ENCODE peak calls at places on chromosomes 2 and 18, in ten cellular contexts. Z, E, P, D, N, C, K, T, F and X are unnamed samples.

GRCh38 chr18:23106575-23106974 is 28.7 kb upstream of the CABLES1 start:
- DNase-seq in T (peak), F (peak), D (peak), C (peak), K (no peak), E (no peak), Z (no peak), N (no peak), P (peak), X (no peak)

GRCh38 chr2:182020319-182021055 is 34.8 kb downstream of the PPP1R1C start:
- DNase-seq in E (no peak), D (peak), N (no peak), P (peak), Z (no peak), C (peak), T (no peak), K (no peak), F (peak), X (no peak)

GRCh38 chr18:54780285-54780861 is 47.9 kb upstream of the RAB27B start:
- DNase-seq in E (no peak), D (no peak), T (no peak), K (no peak), P (no peak), N (no peak), Z (no peak), C (no peak), F (no peak), X (no peak)

GRCh38 chr2:59073257-59073656 is 832.1 kb upstream of the FANCL start:
- DNase-seq in N (no peak), P (no peak), C (no peak), D (no peak), K (no peak), Z (no peak), F (no peak), E (no peak), T (no peak), X (no peak)

GRCh38 chr18:73235921-73236320 is 368.1 kb upstream of the NETO1 start:
- DNase-seq in E (no peak), C (peak), N (no peak), T (no peak), F (no peak), P (peak), Z (no peak), D (no peak), K (no peak), X (no peak)

GRCh38 chr2:47265751-47266231 is 110.7 kb upstream of the STPG4 start:
- DNase-seq in D (no peak), P (no peak), Z (no peak), E (no peak), N (no peak), K (no peak), T (no peak), F (no peak), C (no peak), X (no peak)

GRCh38 chr2:210233487-210233886 is 8.2 kb upstream of the ACADL start:
- DNase-seq in Z (no peak), F (no peak), C (no peak), E (no peak), T (no peak), N (no peak), P (no peak), K (no peak), D (no peak), X (no peak)

GRCh38 chr2:169363570-169364150 is 1.3 kb upstream of the LRP2 start:
- DNase-seq in K (no peak), F (peak), C (peak), P (no peak), T (peak), Z (peak), E (peak), D (peak), N (no peak), X (peak)

GRCh38 chr2:7574385-7574784 is 657.2 kb downstream of the RNF144A start:
- DNase-seq in T (no peak), F (no peak), N (no peak), P (no peak), D (no peak), Z (no peak), C (no peak), K (no peak), E (no peak), X (no peak)

GRCh38 chr2:44745460-44745859 is 196.0 kb upstream of the SIX3 start:
- DNase-seq in N (no peak), K (no peak), Z (no peak), C (no peak), D (no peak), E (no peak), T (no peak), F (no peak), P (no peak), X (no peak)

GRCh38 chr18:286515-287310 is 18.9 kb upstream of the THOC1 start:
- DNase-seq in F (peak), T (no peak), P (peak), K (no peak), C (no peak), Z (no peak), E (no peak), N (no peak), D (peak), X (no peak)

GRCh38 chr18:44895176-44895798 is 214.6 kb downstream of the SETBP1 start:
- DNase-seq in D (peak), P (peak), E (peak), N (peak), T (no peak), K (no peak), C (peak), Z (no peak), F (peak), X (no peak)

GRCh38 chr2:223580951-223581350 is 21.2 kb downstream of the SCG2 start:
- DNase-seq in F (peak), D (peak), Z (no peak), T (no peak), E (no peak), K (no peak), C (no peak), N (no peak), P (peak), X (no peak)

GRCh38 chr2:25561136-25561850 is 112.1 kb downstream of the DTNB start:
- DNase-seq in E (no peak), T (no peak), F (no peak), K (no peak), C (no peak), P (no peak), N (no peak), Z (no peak), D (no peak), X (no peak)

GRCh38 chr2:64017811-64018714 is 1.2 kb downstream of the VPS54 start:
- DNase-seq in N (no peak), C (peak), T (peak), F (peak), Z (no peak), D (peak), K (no peak), E (no peak), P (no peak), X (no peak)

GRCh38 chr2:42200534-42201227 is 31.5 kb downstream of the EML4 start:
- DNase-seq in P (no peak), F (peak), N (no peak), E (no peak), Z (no peak), D (peak), C (no peak), T (no peak), K (no peak), X (no peak)

GRCh38 chr2:217086038-217086522 is 226.2 kb upstream of the TNP1 start:
- DNase-seq in T (no peak), D (peak), E (no peak), P (no peak), C (no peak), K (no peak), N (no peak), Z (no peak), F (no peak), X (no peak)

GRCh38 chr18:69758458-69758857 is 189.2 kb downstream of the CD226 start:
- DNase-seq in N (no peak), F (peak), Z (no peak), C (peak), E (no peak), P (peak), D (peak), K (no peak), T (no peak), X (no peak)

GRCh38 chr18:69885381-69885780 is 62.3 kb downstream of the CD226 start:
- DNase-seq in C (no peak), F (no peak), D (no peak), E (no peak), N (no peak), T (no peak), Z (no peak), P (no peak), K (no peak), X (no peak)

GRCh38 chr18:46601338-46601908 is 55.6 kb downstream of the LOXHD1 start:
- DNase-seq in T (no peak), N (no peak), K (no peak), F (no peak), P (no peak), E (no peak), D (no peak), C (no peak), Z (no peak), X (no peak)

GRCh38 chr2:228593992-228594391 is 412.5 kb upstream of the SPHKAP start:
- DNase-seq in K (no peak), N (no peak), P (no peak), F (no peak), T (no peak), D (no peak), E (no peak), C (no peak), Z (no peak), X (no peak)

GRCh38 chr2:61368687-61369665 is 101.9 kb downstream of the USP34 start:
- DNase-seq in E (no peak), K (no peak), Z (no peak), D (no peak), N (no peak), T (no peak), P (no peak), F (no peak), C (no peak), X (no peak)

GRCh38 chr2:236552586-236552985 is 17.0 kb upstream of the ACKR3 start:
- DNase-seq in C (no peak), D (no peak), Z (no peak), F (no peak), N (no peak), K (no peak), P (no peak), T (no peak), E (no peak), X (no peak)

GRCh38 chr2:18178736-18179349 is 300.4 kb downstream of the KCNS3 start:
- DNase-seq in K (no peak), F (peak), Z (peak), P (no peak), E (no peak), D (peak), C (peak), T (peak), N (peak), X (no peak)

GRCh38 chr18:2823202-2823601 is 23.6 kb upstream of the EMILIN2 start:
- DNase-seq in K (no peak), T (no peak), N (no peak), P (no peak), D (no peak), F (no peak), C (no peak), E (no peak), Z (no peak), X (no peak)

GRCh38 chr18:54647176-54647575 is 56.1 kb downstream of the DYNAP start:
- DNase-seq in F (peak), T (peak), Z (peak), N (no peak), K (no peak), C (peak), D (peak), P (no peak), E (no peak), X (no peak)

GRCh38 chr18:50287441-50288347 is at the start of gene CXXC1:
- DNase-seq in Z (peak), T (peak), D (peak), F (peak), K (peak), E (peak), C (peak), P (peak), N (peak), X (peak)
- TF ChIP-seq CTCF in Z (peak), T (peak), D (peak), F (peak), K (peak), E (peak), C (peak), P (peak), N (peak), X (peak)

DNA sequence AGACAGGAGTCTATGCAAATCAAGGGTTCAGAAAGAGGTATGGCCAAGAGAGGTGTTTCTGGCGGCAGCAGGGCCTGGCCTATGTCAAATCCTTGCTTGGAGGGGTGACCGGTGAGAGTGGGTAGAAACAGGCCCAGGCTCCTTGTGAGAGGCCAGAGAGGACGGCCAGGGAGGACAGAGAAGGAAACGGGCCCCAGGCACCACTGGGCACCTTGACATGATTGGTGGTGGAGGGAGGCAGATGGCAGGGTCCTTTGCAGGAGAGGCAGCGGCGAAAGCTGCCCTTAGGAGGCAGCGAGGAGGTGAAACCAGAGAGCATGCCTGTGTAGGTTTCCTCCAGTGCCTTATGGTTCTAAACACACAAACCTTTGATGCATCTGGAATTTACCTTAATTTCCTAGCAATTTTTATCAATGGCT is 6.2 kb downstream of the RAMP1 start:
- DNase-seq in D (no peak), Z (no peak), K (no peak), C (no peak), P (no peak), F (no peak), T (no peak), N (no peak), E (no peak), X (no peak)
- TF ChIP-seq CTCF in D (peak), Z (no peak), K (no peak), C (no peak), P (no peak), F (peak), T (no peak), N (no peak), E (no peak), X (peak)

DNA sequence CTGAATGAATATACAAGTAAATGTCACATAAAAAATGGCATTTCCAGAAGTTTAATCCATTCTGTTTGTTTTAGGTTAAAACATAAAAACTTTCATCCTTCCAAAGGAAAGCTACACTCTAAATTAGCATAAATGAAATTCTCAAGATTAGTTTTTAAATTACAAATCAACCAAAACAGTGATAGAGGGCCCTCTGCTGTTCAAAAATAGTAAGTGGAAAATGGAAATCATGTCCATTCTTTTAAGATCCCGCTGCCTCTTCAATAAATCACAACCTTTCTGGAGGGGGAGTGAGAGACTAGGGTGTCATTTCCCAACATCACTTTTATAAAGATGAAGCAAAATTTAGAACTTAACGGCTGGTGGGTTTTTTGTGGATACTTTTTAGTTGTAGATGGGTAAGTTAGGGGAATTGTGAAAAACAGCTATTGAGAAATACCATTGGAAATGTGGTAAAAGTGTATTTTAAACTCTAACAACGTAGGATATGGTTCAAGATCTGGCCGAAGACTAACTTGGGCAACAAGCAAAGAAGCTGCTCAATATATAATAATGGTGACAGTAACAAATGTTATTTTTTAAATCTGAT is 1.7 kb downstream of the DNAH7 start:
- DNase-seq in T (no peak), C (no peak), Z (no peak), K (no peak), D (peak), F (peak), P (peak), E (no peak), N (no peak), X (no peak)
- TF ChIP-seq CTCF in T (peak), C (peak), Z (peak), K (peak), D (peak), F (peak), P (peak), E (peak), N (peak), X (peak)

DNA sequence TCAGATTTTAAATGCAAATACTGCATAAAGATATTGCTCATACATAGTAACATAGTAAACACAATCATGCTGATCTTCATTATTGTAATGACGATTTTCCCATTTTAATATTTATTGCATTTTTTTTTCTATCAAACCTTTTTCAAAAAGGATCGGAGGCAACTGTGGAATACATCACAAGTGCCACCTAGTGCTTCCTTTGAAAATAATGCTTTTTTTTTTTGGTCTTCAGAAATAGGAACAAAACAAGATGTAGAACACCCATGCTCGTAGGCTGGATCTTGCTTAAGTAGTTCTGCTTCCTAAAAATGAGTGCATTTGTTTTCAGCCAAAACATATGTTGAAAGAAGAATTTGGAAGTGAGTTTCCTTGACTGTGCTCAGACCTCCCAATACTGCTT is 35.7 kb upstream of the GPR155 start:
- DNase-seq in P (peak), N (no peak), E (no peak), F (peak), Z (no peak), K (no peak), T (no peak), D (no peak), C (no peak), X (no peak)
- TF ChIP-seq CTCF in P (peak), N (no peak), E (peak), F (peak), Z (no peak), K (peak), T (no peak), D (peak), C (peak), X (peak)

GRCh38 chr2:95345066-95345414 is 47.9 kb downstream of the KCNIP3 start:
- DNase-seq in C (no peak), N (no peak), E (no peak), T (no peak), D (no peak), F (no peak), P (no peak), K (no peak), Z (no peak), X (no peak)

GRCh38 chr2:95344656-95345055 is 47.5 kb downstream of the KCNIP3 start:
- DNase-seq in K (no peak), T (no peak), E (peak), N (no peak), P (no peak), D (no peak), Z (no peak), F (no peak), C (no peak), X (peak)

GRCh38 chr2:95345415-95346235 is 48.5 kb downstream of the KCNIP3 start:
- DNase-seq in F (peak), Z (peak), E (peak), N (no peak), D (peak), T (peak), C (peak), K (no peak), P (peak), X (peak)

GRCh38 chr2:95343429-95344207 is 46.5 kb downstream of the KCNIP3 start:
- DNase-seq in Z (no peak), P (no peak), K (no peak), C (peak), N (no peak), E (peak), T (no peak), D (no peak), F (no peak), X (no peak)

GRCh38 chr2:95344208-95344570 is 47.0 kb downstream of the KCNIP3 start:
- DNase-seq in N (no peak), K (no peak), F (no peak), P (no peak), Z (no peak), T (no peak), D (no peak), E (peak), C (no peak), X (no peak)
- TF ChIP-seq CTCF in N (no peak), K (no peak), F (no peak), P (no peak), Z (no peak), T (no peak), D (no peak), E (no peak), C (no peak), X (no peak)

DNA sequence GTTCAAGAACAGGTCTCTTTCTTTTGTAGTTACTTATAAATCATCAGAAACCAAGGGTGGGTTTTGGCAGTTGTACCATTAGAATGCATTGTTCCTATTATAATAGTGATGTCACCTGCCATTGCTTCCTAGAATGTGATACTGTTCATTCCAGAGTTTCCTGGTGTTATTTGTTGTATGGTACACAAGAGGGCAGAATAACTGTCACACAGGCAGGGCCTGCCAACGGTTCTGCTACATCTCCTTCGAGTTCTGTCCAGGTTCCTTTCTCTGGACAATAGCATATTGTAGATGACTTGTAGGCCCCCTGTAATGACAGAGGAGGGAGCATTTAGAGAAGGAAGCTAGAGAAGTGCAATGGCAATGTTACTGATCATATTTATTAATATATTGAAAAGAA is 98.3 kb downstream of the KLHL14 start:
- DNase-seq in E (no peak), N (no peak), P (no peak), C (no peak), Z (peak), F (no peak), T (no peak), K (no peak), D (no peak), X (no peak)
- TF ChIP-seq CTCF in E (no peak), N (no peak), P (no peak), C (peak), Z (peak), F (no peak), T (no peak), K (no peak), D (peak), X (peak)

GRCh38 chr18:60075477-60075876 is 175.7 kb downstream of the PMAIP1 start:
- DNase-seq in P (no peak), C (no peak), F (no peak), T (no peak), E (no peak), K (no peak), N (no peak), D (no peak), Z (no peak), X (no peak)
- TF ChIP-seq CTCF in P (no peak), C (no peak), F (no peak), T (no peak), E (no peak), K (no peak), N (peak), D (no peak), Z (no peak), X (no peak)